ENCODE peak calls at places on chromosomes 4 and X, in five cellular contexts. T, C, A, F and G are unnamed samples.

GRCh38 chr4:143482753-143483362 is 30.6 kb upstream of the SMARCA5 start:
- DNase-seq in C (no peak), F (peak; percentile 68), A (peak; percentile 9), T (peak; percentile 47), G (peak; percentile 10)

GRCh38 chr4:153215976-153216375 is 11.7 kb downstream of the TRIM2 start:
- DNase-seq in T (no peak), A (no peak), F (no peak), C (no peak), G (no peak)

GRCh38 chrX:13387656-13388421 is 68.0 kb upstream of the ATXN3L start:
- DNase-seq in A (no peak), T (peak; percentile 80), C (no peak), F (no peak), G (no peak)

GRCh38 chr4:54005475-54005874 is 58.9 kb downstream of the CHIC2 start:
- DNase-seq in A (no peak), T (peak; percentile 22), F (peak; percentile 43), C (no peak), G (no peak)

GRCh38 chr4:85937507-85937906 is 422.3 kb downstream of the MAPK10 start:
- DNase-seq in F (no peak), T (no peak), A (no peak), C (no peak), G (no peak)

GRCh38 chr4:136343340-136343739 is 1189.0 kb downstream of the PCDH18 start:
- DNase-seq in F (no peak), T (peak; percentile 59), A (no peak), C (no peak), G (no peak)

GRCh38 chr4:121373841-121374240 is 7.0 kb downstream of the QRFPR start:
- DNase-seq in T (no peak), A (no peak), C (no peak), F (no peak), G (no peak)

GRCh38 chr4:18167831-18168230 is 146.3 kb upstream of the LCORL start:
- DNase-seq in T (no peak), C (no peak), F (no peak), A (no peak), G (no peak)

GRCh38 chr4:187098429-187098828 is 374.8 kb upstream of the FAT1 start:
- DNase-seq in F (no peak), C (no peak), A (no peak), T (no peak), G (no peak)

GRCh38 chrX:75086731-75087195 is 69.3 kb downstream of the ABCB7 start:
- DNase-seq in A (no peak), C (no peak), T (no peak), F (peak; percentile 0), G (no peak)

GRCh38 chr4:183797041-183797444 is 108.1 kb upstream of the STOX2 start:
- DNase-seq in F (no peak), C (peak; percentile 89), A (no peak), T (no peak), G (no peak)

GRCh38 chrX:2224141-2224540 is 276.6 kb downstream of the DHRSX start:
- DNase-seq in F (no peak), A (no peak), T (no peak), C (no peak), G (no peak)

GRCh38 chr4:177441061-177441802 is 1.0 kb downstream of the AGA start:
- DNase-seq in F (peak; percentile 36), C (no peak), T (peak; percentile 45), A (peak; percentile 11), G (no peak)

GRCh38 chrX:40072246-40072645 is 25.5 kb downstream of the BCOR start:
- DNase-seq in C (no peak), A (no peak), T (no peak), F (no peak), G (no peak)

GRCh38 chr4:95362066-95362465 is 186.7 kb downstream of the UNC5C start:
- DNase-seq in F (no peak), C (peak; percentile 29), A (no peak), T (no peak), G (no peak)
- TF ChIP-seq CTCF in F (no peak), C (no peak), A (no peak), T (no peak), G (no peak)

DNA sequence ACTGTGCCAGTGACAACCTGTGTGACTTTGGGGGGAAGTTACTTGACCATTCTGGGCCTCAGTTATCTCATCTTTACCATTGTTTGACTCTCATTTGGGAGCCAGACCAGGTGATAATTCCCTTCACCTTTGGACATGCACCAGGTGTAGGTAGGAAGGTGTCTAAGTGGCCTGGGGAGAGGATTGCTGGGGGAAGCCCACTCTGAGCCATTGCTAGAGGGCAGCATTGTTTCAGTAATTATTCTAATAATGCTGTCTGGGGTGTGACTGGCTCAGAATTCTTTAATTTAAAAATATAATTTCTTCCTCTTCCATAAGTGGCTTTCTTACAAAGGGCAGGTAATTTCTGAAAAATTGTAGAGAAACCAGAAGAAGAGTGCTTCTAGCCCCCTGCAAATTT is 104.3 kb downstream of the RTL9 start:
- DNase-seq in C (no peak), F (no peak), A (no peak), T (no peak), G (no peak)
- TF ChIP-seq CTCF in C (no peak), F (peak; percentile 22), A (no peak), T (no peak), G (no peak)

DNA sequence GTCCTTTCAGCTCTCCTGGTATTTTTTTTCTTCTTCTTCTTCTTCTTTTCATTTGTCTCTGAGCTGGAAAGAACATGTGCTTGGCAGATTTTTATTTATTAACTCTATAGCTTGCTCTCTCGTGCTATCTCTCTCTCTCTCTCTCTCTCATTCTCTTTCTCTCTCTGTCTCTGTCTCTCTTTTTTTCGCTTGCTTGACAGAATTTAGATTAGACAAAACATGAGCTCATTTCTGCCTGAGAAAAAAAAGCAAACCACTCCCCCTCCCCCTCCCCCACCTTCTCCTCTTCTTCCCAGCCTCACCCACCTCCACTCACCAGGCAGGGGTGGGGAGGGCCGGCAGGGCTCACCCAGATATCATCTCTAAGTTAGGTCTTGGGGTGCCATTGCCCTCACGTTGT is 81.5 kb downstream of the PJA1 start:
- DNase-seq in C (no peak), A (no peak), F (no peak), T (no peak), G (no peak)
- TF ChIP-seq CTCF in C (no peak), A (no peak), F (no peak), T (no peak), G (no peak)

DNA sequence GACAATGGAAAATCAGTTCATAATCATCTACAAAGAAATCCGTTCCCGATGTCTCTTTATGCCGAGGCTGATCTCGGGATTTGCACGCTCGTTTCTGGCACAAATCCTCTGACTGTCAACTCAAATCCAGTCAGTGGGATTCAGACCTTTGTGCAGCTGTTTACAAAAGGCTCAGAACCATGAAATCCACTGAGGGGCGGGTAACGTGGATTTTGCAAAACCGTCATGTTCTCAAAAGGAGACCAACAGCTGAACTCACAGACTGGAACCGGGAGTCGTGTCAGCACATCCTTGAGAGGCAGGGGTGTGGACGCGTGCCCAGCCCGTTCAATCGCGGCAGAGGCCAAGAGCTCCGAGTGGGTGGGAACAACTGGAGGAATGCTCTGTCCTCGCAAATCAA is 46.4 kb downstream of the ACOX3 start:
- DNase-seq in C (peak; percentile 96), A (no peak), T (peak; percentile 75), F (peak; percentile 68), G (no peak)
- TF ChIP-seq CTCF in C (no peak), A (no peak), T (no peak), F (no peak), G (no peak)